ENCODE peak calls at places on chromosomes 5 and 9, in nine cellular contexts. K is IMR-90, P is left ventricle myocardium inferior, D is tibial artery, X is tibial nerve, W is fibroblast of lung, C is esophagus squamous epithelium, Y is PC-3, T is ascending aorta. Q is an unnamed sample. For H3K4me1 and H3K27me3, the result is how much of the 10 kb centered on the place peaks cover.

GRCh38 chr9:110767559-110768063 is 99.0 kb downstream of the MUSK start:
- DNase-seq in C (no peak), X (peak), K (peak), W (peak), D (peak), P (peak), Y (no peak), T (no peak), Q (peak)

GRCh38 chr5:97088774-97089148 is 53.6 kb downstream of the LIX1 start:
- DNase-seq in Y (no peak), K (no peak), T (no peak), X (no peak), W (no peak), C (no peak), D (no peak), P (no peak), Q (no peak)

GRCh38 chr9:105138306-105138801 is 106.1 kb upstream of the SLC44A1 start:
- DNase-seq in P (peak), C (no peak), D (no peak), Y (no peak), T (no peak), K (no peak), W (peak), X (peak), Q (peak)

GRCh38 chr5:139854029-139854605 is 58.5 kb downstream of the PSD2 start:
- DNase-seq in K (no peak), X (no peak), D (peak), P (no peak), T (no peak), C (no peak), W (no peak), Y (no peak), Q (no peak)

GRCh38 chr5:44365351-44365750 is 23.9 kb downstream of the FGF10 start:
- DNase-seq in D (no peak), T (no peak), P (no peak), W (peak), C (no peak), Y (no peak), X (no peak), K (peak), Q (no peak)

GRCh38 chr9:98502311-98502975 is 206.3 kb downstream of the GABBR2 start:
- DNase-seq in C (no peak), X (no peak), W (peak), P (no peak), T (no peak), Y (no peak), K (peak), D (no peak), Q (no peak)

GRCh38 chr5:652023-652515 is 39.9 kb downstream of the CEP72 start:
- DNase-seq in X (no peak), Y (no peak), P (no peak), K (no peak), W (no peak), C (no peak), D (no peak), T (no peak), Q (no peak)

GRCh38 chr9:92444841-92445240 is 20.6 kb upstream of the OMD start:
- DNase-seq in P (no peak), X (no peak), Y (no peak), D (no peak), T (no peak), C (no peak), W (no peak), K (no peak), Q (no peak)

GRCh38 chr5:112795342-112795741 is 57.7 kb downstream of the APC start:
- DNase-seq in C (no peak), W (no peak), D (no peak), K (no peak), X (no peak), T (no peak), Y (no peak), P (no peak), Q (no peak)

GRCh38 chr5:1103505-1104326 is 8.1 kb downstream of the SLC12A7 start:
- DNase-seq in K (no peak), X (peak), C (no peak), P (peak), W (peak), T (no peak), Y (no peak), D (no peak), Q (peak)

GRCh38 chr5:39648539-39649200 is 223.9 kb upstream of the DAB2 start:
- DNase-seq in Y (peak), P (no peak), D (no peak), X (no peak), C (no peak), K (no peak), W (no peak), T (no peak), Q (no peak)

GRCh38 chr5:79200573-79201183 is 35.3 kb upstream of the JMY start:
- DNase-seq in T (no peak), X (no peak), C (no peak), P (no peak), Y (peak), D (no peak), W (peak), K (peak), Q (no peak)

GRCh38 chr5:177310757-177311173 is 933 bp downstream of the MXD3 start:
- DNase-seq in C (no peak), Y (peak), P (no peak), W (no peak), X (no peak), T (no peak), D (peak), K (peak), Q (peak)
- H3K4me1 ChIP-seq in C (under half), Y (under half), P (under half), W (under half), X (under half), T (under half), D (under half), K (under half), Q (under half)

GRCh38 chr5:175444060-175444904 is at the start of gene DRD1:
- DNase-seq in K (peak), P (no peak), T (no peak), X (no peak), C (no peak), Y (peak), W (peak), D (no peak), Q (no peak)

GRCh38 chr5:175448276-175448675 is 4.3 kb upstream of the DRD1 start:
- DNase-seq in P (no peak), T (no peak), W (no peak), K (no peak), C (no peak), Y (no peak), X (no peak), D (no peak), Q (no peak)

GRCh38 chr5:175447571-175447970 is 3.6 kb upstream of the DRD1 start:
- DNase-seq in C (no peak), D (no peak), P (no peak), X (no peak), K (no peak), W (no peak), Y (no peak), T (no peak), Q (no peak)

GRCh38 chr5:175443514-175444059 is 395 bp downstream of the DRD1 start:
- DNase-seq in P (no peak), K (no peak), D (no peak), X (no peak), T (no peak), Y (no peak), C (no peak), W (peak), Q (no peak)

GRCh38 chr5:175444905-175445456 is 999 bp upstream of the DRD1 start:
- DNase-seq in D (no peak), W (no peak), Y (no peak), P (no peak), T (no peak), K (no peak), C (no peak), X (no peak), Q (no peak)
- H3K27me3 ChIP-seq in D (under half), W (under half), Y (half or more), P (half or more), T (under half), K (under half), C (under half), X (under half), Q (under half)

DNA sequence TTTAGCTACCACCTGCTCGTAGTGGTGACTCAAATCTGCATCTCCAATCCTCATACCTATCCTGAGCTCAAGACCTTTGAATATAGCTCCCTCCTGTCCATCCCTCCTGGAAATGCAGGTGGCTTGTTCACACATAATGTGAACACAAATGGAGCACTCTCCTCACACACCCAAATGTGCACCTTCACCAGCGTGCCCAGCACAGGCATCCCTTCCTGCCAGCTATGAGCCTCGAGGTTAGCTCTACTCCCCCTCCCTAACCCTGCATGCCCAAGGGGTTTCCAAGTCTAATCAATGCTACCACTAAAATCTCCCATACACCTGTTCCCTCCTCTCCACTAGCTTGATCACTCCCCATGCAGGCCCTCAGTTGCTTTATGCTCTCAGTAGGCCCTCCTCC is 2.2 kb upstream of the TGFBI start:
- DNase-seq in D (no peak), T (no peak), X (no peak), K (no peak), P (no peak), C (no peak), Y (no peak), W (no peak), Q (no peak)
- H3K4me1 ChIP-seq in D (half or more), T (under half), X (under half), K (under half), P (half or more), C (under half), Y (under half), W (under half), Q (under half)

GRCh38 chr5:2914022-2914661 is 162.7 kb upstream of the IRX2 start:
- DNase-seq in X (no peak), K (no peak), C (no peak), D (no peak), T (no peak), P (no peak), W (no peak), Y (no peak), Q (no peak)
- H3K27me3 ChIP-seq in X (under half), K (under half), C (under half), D (under half), T (under half), P (under half), W (under half), Y (under half), Q (under half)

GRCh38 chr9:89440046-89440445 is 57.9 kb downstream of the SEMA4D start:
- DNase-seq in C (no peak), X (no peak), T (no peak), K (no peak), W (no peak), D (no peak), P (no peak), Y (no peak), Q (no peak)
- H3K4me1 ChIP-seq in C (half or more), X (half or more), T (under half), K (under half), W (under half), D (under half), P (under half), Y (under half), Q (under half)

GRCh38 chr9:38404314-38404713 is 11.8 kb downstream of the ALDH1B1 start:
- DNase-seq in Y (no peak), W (no peak), K (no peak), P (no peak), D (no peak), C (no peak), T (no peak), X (no peak), Q (no peak)

GRCh38 chr9:38412751-38413150 is 11.5 kb downstream of the IGFBPL1 start:
- DNase-seq in K (no peak), P (no peak), X (no peak), C (no peak), W (no peak), D (no peak), Y (no peak), T (no peak), Q (no peak)

GRCh38 chr9:38406476-38407186 is 14.1 kb downstream of the ALDH1B1 start:
- DNase-seq in C (no peak), D (no peak), P (no peak), T (no peak), X (no peak), Y (no peak), W (no peak), K (no peak), Q (no peak)

GRCh38 chr9:38405841-38406240 is 13.3 kb downstream of the ALDH1B1 start:
- DNase-seq in Y (no peak), X (no peak), C (no peak), P (no peak), T (no peak), D (no peak), W (no peak), K (peak), Q (no peak)

GRCh38 chr9:38408719-38409118 is 15.5 kb downstream of the IGFBPL1 start:
- DNase-seq in W (no peak), C (no peak), D (no peak), X (no peak), T (no peak), P (no peak), K (no peak), Y (no peak), Q (no peak)
- H3K27me3 ChIP-seq in W (under half), C (under half), D (under half), X (under half), T (under half), P (half or more), K (half or more), Y (under half), Q (under half)

DNA sequence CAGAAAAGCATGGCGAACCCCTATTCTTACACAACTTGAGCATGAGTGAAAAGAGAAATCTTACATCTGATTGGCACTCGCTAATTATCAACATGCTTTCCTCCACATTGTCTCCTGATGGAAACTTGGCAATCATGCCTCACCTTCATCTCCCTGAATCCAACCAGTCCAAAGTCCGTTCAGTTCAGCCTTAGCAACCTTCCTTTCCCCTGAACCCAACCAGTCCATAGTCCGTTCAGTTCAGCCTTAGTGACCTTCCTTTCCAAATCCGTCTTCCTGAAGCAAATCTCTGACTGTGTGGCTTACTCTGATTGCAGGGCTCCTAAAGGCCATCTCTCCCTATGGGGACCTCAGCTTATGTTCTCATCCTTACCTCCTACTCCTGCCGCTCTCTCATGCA is 538.3 kb upstream of the CLINT1 start:
- DNase-seq in T (no peak), W (no peak), C (no peak), X (no peak), P (no peak), D (no peak), Y (no peak), K (no peak), Q (no peak)
- H3K4me1 ChIP-seq in T (under half), W (under half), C (under half), X (under half), P (under half), D (under half), Y (under half), K (under half), Q (under half)

DNA sequence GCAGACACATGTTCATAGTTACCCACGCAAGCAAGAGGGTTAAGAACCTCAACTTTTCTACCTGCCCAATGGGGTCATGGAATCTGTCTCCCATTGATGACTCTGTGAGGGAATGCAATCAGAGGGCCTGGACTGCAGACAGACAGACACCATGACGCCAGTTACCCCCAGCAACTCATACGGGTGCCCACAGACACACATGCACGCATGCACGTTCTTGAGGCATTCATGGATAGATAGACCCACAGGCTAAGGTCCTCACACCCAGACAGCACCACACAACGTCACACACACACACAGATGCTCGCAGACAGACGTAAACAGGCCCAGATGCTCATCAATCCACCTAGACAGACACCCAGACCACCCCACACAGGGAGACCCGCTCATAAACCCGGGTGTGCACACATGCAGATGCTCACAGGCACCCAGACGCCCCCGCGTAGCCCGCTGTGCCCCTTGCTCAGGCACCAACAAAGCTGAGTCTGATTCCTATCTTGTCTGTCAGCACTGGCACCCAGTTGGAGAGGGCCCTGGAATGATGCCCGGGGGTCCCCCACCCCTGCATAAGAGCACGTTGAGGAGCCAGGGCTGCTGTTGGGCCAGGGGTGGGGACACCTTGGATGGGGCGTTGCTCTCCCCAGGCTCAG is 23.6 kb downstream of the LHX2 start:
- DNase-seq in P (no peak), T (no peak), D (no peak), C (no peak), Y (no peak), K (no peak), X (no peak), W (no peak), Q (no peak)
- H3K27me3 ChIP-seq in P (half or more), T (under half), D (under half), C (under half), Y (under half), K (half or more), X (under half), W (under half), Q (under half)

DNA sequence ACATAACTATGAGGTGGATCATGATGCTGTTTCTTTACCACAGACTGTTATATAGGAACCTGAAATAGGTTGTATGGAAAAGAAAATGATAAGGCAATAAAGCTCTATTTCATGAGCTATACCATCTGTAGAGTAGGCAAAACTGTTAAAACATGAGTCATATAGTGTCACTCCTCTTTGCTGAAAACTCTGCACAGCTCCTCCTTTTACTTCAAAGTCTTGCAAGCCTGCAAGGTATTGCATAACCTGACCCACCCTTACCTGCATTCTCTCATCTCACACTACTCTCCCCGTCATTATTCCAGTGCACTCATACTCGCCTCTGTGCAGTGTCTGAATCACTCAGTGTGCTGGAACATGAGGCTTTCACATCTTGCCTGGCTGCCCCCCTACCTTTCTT is 790.1 kb downstream of the EFNA5 start:
- DNase-seq in X (no peak), T (no peak), Y (peak), W (no peak), D (no peak), P (no peak), K (no peak), C (no peak), Q (no peak)
- H3K4me1 ChIP-seq in X (under half), T (under half), Y (under half), W (under half), D (under half), P (under half), K (under half), C (under half), Q (under half)

GRCh38 chr9:8726692-8727091 is 927.1 kb upstream of the DMAC1 start:
- DNase-seq in X (no peak), Y (no peak), C (no peak), D (no peak), P (no peak), K (no peak), W (no peak), T (no peak), Q (no peak)

GRCh38 chr9:8727191-8727590 is 927.6 kb upstream of the DMAC1 start:
- DNase-seq in W (no peak), K (no peak), P (no peak), C (no peak), X (no peak), D (no peak), Y (no peak), T (no peak), Q (peak)

GRCh38 chr9:8723195-8723594 is 923.6 kb upstream of the DMAC1 start:
- DNase-seq in C (no peak), X (no peak), T (no peak), W (no peak), P (no peak), K (no peak), Y (no peak), D (no peak), Q (peak)

GRCh38 chr9:8724284-8725018 is 924.9 kb upstream of the DMAC1 start:
- DNase-seq in C (no peak), Y (no peak), W (no peak), K (no peak), D (no peak), T (peak), X (no peak), P (no peak), Q (no peak)

DNA sequence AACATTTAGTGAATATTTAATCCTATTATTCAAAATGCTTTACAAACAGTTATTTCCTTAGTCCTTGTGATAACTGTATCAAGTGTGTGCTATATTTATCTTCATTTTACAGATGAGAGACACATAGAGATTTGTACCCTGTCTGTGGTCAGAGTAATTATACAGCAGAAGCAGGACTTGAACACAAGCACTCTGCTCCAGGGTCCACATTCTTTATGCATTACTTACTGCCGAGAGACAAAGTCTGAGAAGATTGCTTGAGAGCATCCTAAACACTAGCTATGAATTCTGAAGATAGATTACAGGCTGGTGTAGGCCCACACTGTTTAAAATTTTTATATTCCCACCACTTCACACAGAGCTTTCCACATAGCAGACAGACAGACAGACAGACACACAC is 926.1 kb upstream of the DMAC1 start:
- DNase-seq in C (no peak), T (no peak), X (no peak), K (no peak), Y (no peak), P (no peak), D (no peak), W (no peak), Q (peak)
- H3K27me3 ChIP-seq in C (under half), T (under half), X (under half), K (under half), Y (under half), P (under half), D (under half), W (under half), Q (under half)